ENCODE peak calls at places on chromosomes 6 and 20, in four cellular contexts. H is foreskin fibroblast; B is cardiac fibroblast; Z is stimulated activated CD4-positive, alpha-beta T cell treated with anti-CD3 and anti-CD28 coated beads, Interleukin-15, amount 100 ng/mL, for 1 hour. R is an unnamed sample.

GRCh38 chr6:26125015-26125690 is 37.9 kb downstream of the HFE start:
- DNase-seq in H (peak), Z (no peak), B (peak), R (no peak)

GRCh38 chr20:11186301-11187008 is 512.7 kb upstream of the JAG1 start:
- DNase-seq in B (peak), Z (no peak), H (peak), R (no peak)

GRCh38 chr20:38109657-38110524 is 55.2 kb downstream of the TGM2 start:
- DNase-seq in Z (no peak), H (peak), B (peak), R (peak)

GRCh38 chr6:35993150-35993549 is 31.3 kb downstream of the SLC26A8 start:
- DNase-seq in Z (no peak), H (no peak), B (no peak), R (no peak)

GRCh38 chr6:22134308-22134707 is 162.5 kb downstream of the PRL start:
- DNase-seq in B (no peak), H (no peak), Z (no peak), R (no peak)

GRCh38 chr20:6295477-6296256 is 172.8 kb upstream of the FERMT1 start:
- DNase-seq in H (no peak), Z (no peak), B (no peak), R (no peak)

GRCh38 chr6:15811107-15811506 is 148.3 kb upstream of the DTNBP1 start:
- DNase-seq in B (no peak), H (no peak), Z (no peak), R (no peak)

GRCh38 chr20:17854307-17854903 is 114.2 kb downstream of the SNX5 start:
- DNase-seq in H (peak), B (peak), Z (no peak), R (peak)

GRCh38 chr6:41286544-41287346 is at the start of gene TREM1:
- DNase-seq in B (peak), H (peak), Z (no peak), R (peak)

GRCh38 chr6:156944412-156944811 is 167.2 kb downstream of the ARID1B start:
- DNase-seq in Z (no peak), B (no peak), H (no peak), R (no peak)

GRCh38 chr6:14397518-14397901 is 279.9 kb downstream of the CD83 start:
- DNase-seq in B (no peak), Z (no peak), H (no peak), R (no peak)

GRCh38 chr20:20452254-20452676 is 84.4 kb downstream of the INSM1 start:
- DNase-seq in Z (no peak), B (peak), H (peak), R (peak)

GRCh38 chr6:6758915-6759654 is 170.6 kb downstream of the LY86 start:
- DNase-seq in B (peak), Z (no peak), H (peak), R (peak)

GRCh38 chr6:34595332-34596090 is 39.4 kb upstream of the SPDEF start:
- DNase-seq in B (peak), Z (no peak), H (peak), R (peak)

GRCh38 chr6:25359891-25360290 is 80.7 kb downstream of the CARMIL1 start:
- DNase-seq in B (no peak), H (no peak), Z (no peak), R (no peak)

GRCh38 chr6:13807691-13808090 is 6.7 kb downstream of the MCUR1 start:
- DNase-seq in H (peak), B (peak), Z (no peak), R (no peak)

GRCh38 chr6:105257350-105257749 is 77.5 kb upstream of the POPDC3 start:
- DNase-seq in H (no peak), B (no peak), Z (no peak), R (no peak)

GRCh38 chr6:159898519-159898918 is 7.7 kb downstream of the MAS1 start:
- DNase-seq in Z (no peak), B (no peak), H (no peak), R (no peak)

GRCh38 chr6:137933696-137934095 is 66.6 kb downstream of the TNFAIP3 start:
- DNase-seq in B (peak), Z (no peak), H (peak), R (peak)